ENCODE peak calls at places on chromosomes 4 and X, in seven cellular contexts. X, V, P, D, B, E and C are unnamed samples. For H3K36me3, the result is how much of the 10 kb centered on the place peaks cover.

GRCh38 chr4:90064196-90064595 is 63.0 kb upstream of the CCSER1 start:
- DNase-seq in X (no peak), D (no peak), B (no peak), E (no peak), P (no peak), V (no peak), C (no peak)

GRCh38 chr4:187208641-187209040 is 485.0 kb upstream of the FAT1 start:
- DNase-seq in V (no peak), B (no peak), P (no peak), E (no peak), X (no peak), D (no peak), C (peak)

GRCh38 chrX:22073928-22074327 is 41.8 kb downstream of the PHEX start:
- DNase-seq in V (no peak), X (no peak), B (no peak), E (no peak), P (no peak), D (no peak), C (no peak)

GRCh38 chrX:124338733-124339514 is 6.5 kb downstream of the TEX13D start:
- DNase-seq in X (no peak), B (no peak), E (no peak), D (no peak), V (no peak), P (no peak), C (no peak)

GRCh38 chrX:148389629-148390028 is 110.8 kb upstream of the AFF2 start:
- DNase-seq in P (no peak), E (no peak), X (no peak), B (no peak), D (no peak), V (no peak), C (no peak)

GRCh38 chrX:154399527-154400368 is 1.6 kb downstream of the RPL10 start:
- DNase-seq in B (no peak), E (no peak), V (no peak), P (no peak), X (no peak), D (no peak), C (no peak)

GRCh38 chr4:179415842-179416223 is 1973.6 kb upstream of the AGA start:
- DNase-seq in P (no peak), B (no peak), V (peak), D (no peak), E (no peak), X (no peak), C (peak)

GRCh38 chrX:17474892-17475291 is 99.9 kb downstream of the NHS start:
- DNase-seq in D (no peak), E (no peak), P (no peak), X (no peak), V (no peak), B (no peak), C (no peak)

GRCh38 chrX:131235768-131236167 is 53.3 kb downstream of the IGSF1 start:
- DNase-seq in D (no peak), E (no peak), P (no peak), V (no peak), B (no peak), X (no peak), C (no peak)

GRCh38 chr4:7052923-7053715 is 9.9 kb downstream of the TADA2B start:
- DNase-seq in B (no peak), X (no peak), P (no peak), D (peak), E (no peak), V (peak), C (no peak)

GRCh38 chr4:139574641-139575040 is 18.6 kb upstream of the SETD7 start:
- DNase-seq in V (no peak), D (no peak), X (no peak), E (no peak), B (no peak), P (no peak), C (no peak)

GRCh38 chrX:24377911-24378468 is 17.6 kb downstream of the SUPT20HL1 start:
- DNase-seq in P (no peak), V (no peak), D (no peak), E (no peak), B (no peak), X (no peak), C (no peak)

GRCh38 chrX:23312136-23312535 is 22.5 kb upstream of the PTCHD1 start:
- DNase-seq in B (no peak), V (no peak), X (no peak), D (no peak), E (no peak), P (no peak), C (no peak)

GRCh38 chr4:179867300-179867878 is 2375.8 kb upstream of the TENM3 start:
- DNase-seq in B (peak), P (no peak), D (no peak), E (no peak), V (peak), X (peak), C (peak)

DNA sequence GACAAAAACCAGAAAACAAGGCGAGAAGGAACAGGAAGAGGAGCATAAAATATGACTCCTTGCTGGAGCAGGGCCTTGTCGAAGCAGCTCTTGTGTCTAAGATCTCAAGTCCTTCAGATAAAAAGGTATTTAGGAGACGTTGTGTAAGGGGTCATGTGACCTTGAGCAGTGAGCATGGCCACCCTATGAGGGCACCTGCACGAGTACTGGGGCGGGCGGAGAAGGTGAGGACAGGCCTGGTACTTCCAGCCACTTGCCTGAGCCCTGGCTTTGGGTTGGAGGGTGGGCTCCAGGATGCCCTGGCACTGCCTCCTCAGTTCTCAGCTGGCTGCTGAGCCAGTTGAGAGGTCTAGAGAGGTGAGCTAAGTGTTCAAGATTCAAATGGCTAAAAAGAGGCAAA is 29.9 kb downstream of the NSD2 start:
- DNase-seq in D (peak), V (no peak), X (no peak), B (no peak), P (no peak), E (no peak), C (no peak)
- H3K36me3 ChIP-seq in D (under half), V (under half), X (under half), B (under half), P (under half), E (under half), C (under half)

GRCh38 chr4:2928242-2929155 is 34.7 kb downstream of the NOP14 start:
- DNase-seq in B (no peak), D (peak), E (no peak), P (peak), V (no peak), X (peak), C (no peak)
- H3K36me3 ChIP-seq in B (under half), D (half or more), E (half or more), P (under half), V (under half), X (half or more), C (under half)

DNA sequence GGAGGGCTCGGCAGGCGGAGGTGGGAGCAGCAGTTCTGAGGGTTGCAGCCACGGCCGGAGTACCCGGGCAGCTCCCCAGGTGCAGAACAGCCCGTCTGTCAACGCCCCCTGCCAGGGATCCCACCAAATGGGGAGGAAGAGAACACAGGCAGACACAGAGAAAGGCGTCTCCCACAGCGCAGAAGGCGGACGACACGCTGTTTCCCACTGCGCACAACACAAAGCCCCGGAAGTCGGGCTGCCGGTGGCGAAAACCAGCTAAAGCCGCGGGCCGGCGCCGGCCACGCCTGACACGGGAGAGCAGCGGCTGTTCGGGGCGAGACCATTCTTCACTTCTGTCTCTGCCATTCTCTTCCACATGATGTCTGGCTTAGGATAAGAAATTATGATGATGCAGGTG is 31.6 kb downstream of the CTBP1 start:
- DNase-seq in D (no peak), E (no peak), V (no peak), B (no peak), P (no peak), X (no peak), C (no peak)
- H3K36me3 ChIP-seq in D (half or more), E (half or more), V (under half), B (under half), P (under half), X (under half), C (under half)

GRCh38 chr4:70836081-70836480 is 3.6 kb downstream of the GRSF1 start:
- DNase-seq in D (no peak), V (no peak), B (no peak), X (no peak), E (no peak), P (no peak), C (no peak)
- H3K36me3 ChIP-seq in D (under half), V (under half), B (under half), X (under half), E (under half), P (under half), C (under half)

DNA sequence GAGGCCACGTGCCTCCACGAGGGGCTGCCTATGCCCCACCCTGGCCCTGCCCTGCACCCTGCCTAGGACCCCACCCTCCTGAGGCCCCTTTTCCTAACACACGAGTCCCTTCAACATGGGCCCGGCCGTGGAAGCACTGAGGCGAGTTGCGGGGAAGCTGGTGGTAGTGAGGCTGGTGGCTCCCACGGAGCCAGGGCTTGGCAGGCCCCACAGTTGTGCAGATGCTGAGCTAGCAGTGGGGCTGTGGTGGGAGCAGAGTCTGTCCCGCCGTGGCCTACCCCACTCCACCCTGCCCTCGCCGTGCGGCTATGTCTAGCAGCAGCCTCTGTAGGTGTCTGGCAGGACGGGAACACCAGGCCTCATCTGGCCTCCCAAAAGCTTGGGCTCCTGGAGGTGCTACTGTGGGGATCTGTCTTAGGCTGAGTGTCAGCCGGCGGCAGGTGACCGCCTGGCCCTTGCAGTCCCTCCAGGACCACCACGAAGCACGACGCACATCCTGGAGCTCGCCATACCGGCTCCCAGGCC is 18.8 kb downstream of the TACC3 start:
- DNase-seq in E (no peak), D (no peak), B (no peak), V (no peak), P (no peak), X (no peak), C (no peak)
- H3K36me3 ChIP-seq in E (under half), D (under half), B (under half), V (under half), P (under half), X (under half), C (under half)

DNA sequence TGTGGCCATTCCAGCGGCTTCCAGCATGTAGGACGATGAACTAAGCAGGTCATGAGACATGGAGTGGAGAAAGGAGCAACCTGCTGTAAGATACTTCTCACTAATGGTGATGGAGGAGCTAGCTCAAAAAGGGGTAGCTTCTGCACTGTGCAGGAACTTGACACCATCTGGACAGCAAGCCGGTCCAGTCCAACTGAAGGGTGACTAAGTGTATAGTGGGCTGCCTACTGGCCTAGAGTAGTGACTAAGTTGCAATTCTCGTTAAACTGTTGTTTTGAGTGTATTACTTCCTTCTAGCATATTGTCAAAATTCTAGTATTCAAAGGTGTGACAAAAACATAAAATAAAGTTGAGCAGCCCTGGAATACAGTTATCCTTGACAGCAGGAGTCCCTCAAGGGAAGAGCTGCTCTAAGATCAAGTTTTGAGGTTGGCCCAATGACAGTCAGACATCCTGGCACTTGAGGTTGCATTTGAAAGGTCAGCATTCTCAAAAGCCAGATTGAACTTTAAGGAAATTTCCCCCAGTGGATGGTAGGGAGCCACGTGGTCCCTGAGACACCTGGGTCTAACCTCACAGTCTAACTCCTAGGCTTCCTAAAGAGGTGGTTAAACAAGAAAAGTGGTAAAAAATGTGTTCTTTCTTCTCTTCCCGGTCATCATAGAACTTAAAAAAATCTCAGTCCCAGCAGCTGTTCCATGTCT is 8.0 kb downstream of the CETN2 start:
- DNase-seq in B (no peak), E (no peak), D (no peak), P (no peak), V (no peak), X (no peak), C (no peak)
- H3K36me3 ChIP-seq in B (under half), E (under half), D (under half), P (under half), V (under half), X (under half), C (under half)

GRCh38 chr4:64821612-64822011 is 412.4 kb upstream of the TECRL start:
- DNase-seq in E (no peak), V (no peak), P (no peak), X (no peak), D (no peak), B (no peak), C (no peak)
- H3K36me3 ChIP-seq in E (under half), V (under half), P (under half), X (under half), D (under half), B (under half), C (under half)